ENCODE peak calls at places on chromosomes 13 and 19, in eight cellular contexts. C, J, K, B, M, T, R and P are unnamed samples.

GRCh38 chr13:31967155-31967554 is 64.4 kb upstream of the FRY start:
- DNase-seq in C (no peak), J (no peak), K (no peak), B (no peak), M (no peak), T (no peak), R (no peak), P (no peak)

GRCh38 chr13:30995331-30995730 is 62.9 kb downstream of the TEX26 start:
- DNase-seq in C (no peak), J (no peak), K (no peak), B (no peak), M (no peak), T (no peak), R (no peak), P (no peak)

GRCh38 chr19:46674416-46675178 is 13.6 kb upstream of the DACT3 start:
- DNase-seq in C (no peak), J (no peak), K (peak; percentile 66), B (no peak), M (no peak), T (peak; percentile 61), R (no peak), P (no peak)

GRCh38 chr19:58513694-58514563 is 2.1 kb upstream of the SLC27A5 start:
- DNase-seq in C (peak; percentile 94), J (peak; percentile 94), K (peak; percentile 96), B (peak; percentile 96), M (peak; percentile 90), T (peak; percentile 79), R (peak; percentile 93), P (peak; percentile 83)

GRCh38 chr13:74573654-74574053 is 439.4 kb upstream of the KLF12 start:
- DNase-seq in C (no peak), J (no peak), K (peak; percentile 28), B (no peak), M (no peak), T (no peak), R (no peak), P (no peak)

GRCh38 chr13:42832341-42833153 is 51.2 kb downstream of the FAM216B start:
- DNase-seq in C (no peak), J (no peak), K (no peak), B (no peak), M (no peak), T (no peak), R (no peak), P (no peak)

GRCh38 chr13:63124863-63125262 is 1709.2 kb upstream of the PCDH20 start:
- DNase-seq in C (no peak), J (no peak), K (no peak), B (no peak), M (no peak), T (peak; percentile 1), R (no peak), P (no peak)

GRCh38 chr13:44004881-44005280 is 125.2 kb downstream of the LACC1 start:
- DNase-seq in C (no peak), J (no peak), K (no peak), B (no peak), M (no peak), T (no peak), R (no peak), P (no peak)

GRCh38 chr19:1992759-1993260 is 22.7 kb downstream of the BTBD2 start:
- DNase-seq in C (no peak), J (no peak), K (peak; percentile 37), B (no peak), M (no peak), T (no peak), R (no peak), P (no peak)

GRCh38 chr13:88754141-88754540 is 1083.0 kb downstream of the SLITRK5 start:
- DNase-seq in C (no peak), J (no peak), K (no peak), B (no peak), M (no peak), T (no peak), R (no peak), P (no peak)

GRCh38 chr19:33530842-33531241 is 9.3 kb upstream of the PEPD start:
- DNase-seq in C (no peak), J (no peak), K (no peak), B (no peak), M (no peak), T (no peak), R (no peak), P (no peak)